ENCODE peak calls at places on chromosomes 12 and 14, in eight cellular contexts. One of them, this sample, is unnamed. For H3K4me1, the result is how much of the 10 kb centered on the place peaks cover.

GRCh38 chr14:92287987-92288386 is 35.0 kb upstream of the SLC24A4 start:
- DNase-seq in stomach: no peak
- DNase-seq in H1: no peak
- DNase-seq in GM12878: no peak
- DNase-seq in suprapubic skin: no peak
- DNase-seq in HepG2: no peak
- DNase-seq in SK-N-SH: no peak
- DNase-seq in transverse colon: peak
- DNase-seq in this sample: peak

GRCh38 chr12:13254311-13254710 is 57.8 kb downstream of the EMP1 start:
- DNase-seq in stomach: no peak
- DNase-seq in H1: no peak
- DNase-seq in GM12878: no peak
- DNase-seq in suprapubic skin: no peak
- DNase-seq in HepG2: no peak
- DNase-seq in SK-N-SH: no peak
- DNase-seq in transverse colon: no peak
- DNase-seq in this sample: no peak

GRCh38 chr12:128047266-128048060 is 219.5 kb upstream of the TMEM132C start:
- DNase-seq in stomach: no peak
- DNase-seq in H1: no peak
- DNase-seq in GM12878: no peak
- DNase-seq in suprapubic skin: peak
- DNase-seq in HepG2: no peak
- DNase-seq in SK-N-SH: no peak
- DNase-seq in transverse colon: no peak
- DNase-seq in this sample: no peak

GRCh38 chr12:116295327-116296263 is 18.1 kb upstream of the MED13L start:
- DNase-seq in stomach: no peak
- DNase-seq in H1: no peak
- DNase-seq in GM12878: no peak
- DNase-seq in suprapubic skin: no peak
- DNase-seq in HepG2: no peak
- DNase-seq in SK-N-SH: no peak
- DNase-seq in transverse colon: no peak
- DNase-seq in this sample: no peak

GRCh38 chr12:106288510-106289195 is 13.9 kb upstream of the TCP11L2 start:
- DNase-seq in stomach: no peak
- DNase-seq in H1: no peak
- DNase-seq in GM12878: no peak
- DNase-seq in suprapubic skin: no peak
- DNase-seq in HepG2: peak
- DNase-seq in SK-N-SH: no peak
- DNase-seq in transverse colon: no peak
- DNase-seq in this sample: no peak

GRCh38 chr12:106913456-106913855 is 42.3 kb upstream of the TMEM263 start:
- DNase-seq in stomach: no peak
- DNase-seq in H1: no peak
- DNase-seq in GM12878: no peak
- DNase-seq in suprapubic skin: no peak
- DNase-seq in HepG2: no peak
- DNase-seq in SK-N-SH: no peak
- DNase-seq in transverse colon: no peak
- DNase-seq in this sample: peak

GRCh38 chr14:88424573-88424972 is 39.1 kb downstream of the SPATA7 start:
- DNase-seq in stomach: no peak
- DNase-seq in H1: no peak
- DNase-seq in GM12878: no peak
- DNase-seq in suprapubic skin: no peak
- DNase-seq in HepG2: no peak
- DNase-seq in SK-N-SH: no peak
- DNase-seq in transverse colon: no peak
- DNase-seq in this sample: no peak

GRCh38 chr12:13177373-13177772 is 19.2 kb upstream of the EMP1 start:
- DNase-seq in stomach: no peak
- DNase-seq in H1: peak
- DNase-seq in GM12878: no peak
- DNase-seq in suprapubic skin: no peak
- DNase-seq in HepG2: no peak
- DNase-seq in SK-N-SH: no peak
- DNase-seq in transverse colon: no peak
- DNase-seq in this sample: no peak

GRCh38 chr12:1496162-1496925 is 98.0 kb downstream of the FBXL14 start:
- DNase-seq in stomach: peak
- DNase-seq in H1: peak
- DNase-seq in GM12878: no peak
- DNase-seq in suprapubic skin: no peak
- DNase-seq in HepG2: no peak
- DNase-seq in SK-N-SH: no peak
- DNase-seq in transverse colon: peak
- DNase-seq in this sample: no peak

GRCh38 chr12:575129-575502 is 88.1 kb downstream of the NINJ2 start:
- DNase-seq in stomach: peak
- DNase-seq in H1: no peak
- DNase-seq in GM12878: no peak
- DNase-seq in suprapubic skin: peak
- DNase-seq in HepG2: no peak
- DNase-seq in SK-N-SH: no peak
- DNase-seq in transverse colon: no peak
- DNase-seq in this sample: no peak

GRCh38 chr12:72511493-72511892 is 239.3 kb downstream of the TRHDE start:
- DNase-seq in stomach: no peak
- DNase-seq in H1: no peak
- DNase-seq in GM12878: no peak
- DNase-seq in suprapubic skin: no peak
- DNase-seq in HepG2: no peak
- DNase-seq in SK-N-SH: no peak
- DNase-seq in transverse colon: no peak
- DNase-seq in this sample: no peak

GRCh38 chr12:132488127-132489077 is 1.5 kb upstream of the FBRSL1 start:
- DNase-seq in stomach: no peak
- DNase-seq in H1: no peak
- DNase-seq in GM12878: no peak
- DNase-seq in suprapubic skin: no peak
- DNase-seq in HepG2: no peak
- DNase-seq in SK-N-SH: no peak
- DNase-seq in transverse colon: peak
- DNase-seq in this sample: peak

GRCh38 chr12:69000540-69001243 is 67.7 kb upstream of the CPM start:
- DNase-seq in stomach: no peak
- DNase-seq in H1: no peak
- DNase-seq in GM12878: no peak
- DNase-seq in suprapubic skin: no peak
- DNase-seq in HepG2: no peak
- DNase-seq in SK-N-SH: no peak
- DNase-seq in transverse colon: no peak
- DNase-seq in this sample: no peak

GRCh38 chr12:68998036-68998435 is 65.1 kb upstream of the CPM start:
- DNase-seq in stomach: no peak
- DNase-seq in H1: no peak
- DNase-seq in GM12878: no peak
- DNase-seq in suprapubic skin: no peak
- DNase-seq in HepG2: no peak
- DNase-seq in SK-N-SH: no peak
- DNase-seq in transverse colon: no peak
- DNase-seq in this sample: no peak

GRCh38 chr12:69002969-69003368 is 70.0 kb upstream of the CPM start:
- DNase-seq in stomach: no peak
- DNase-seq in H1: no peak
- DNase-seq in GM12878: no peak
- DNase-seq in suprapubic skin: no peak
- DNase-seq in HepG2: no peak
- DNase-seq in SK-N-SH: no peak
- DNase-seq in transverse colon: no peak
- DNase-seq in this sample: no peak

GRCh38 chr12:69000069-69000468 is 67.1 kb upstream of the CPM start:
- DNase-seq in stomach: no peak
- DNase-seq in H1: no peak
- DNase-seq in GM12878: no peak
- DNase-seq in suprapubic skin: no peak
- DNase-seq in HepG2: no peak
- DNase-seq in SK-N-SH: no peak
- DNase-seq in transverse colon: no peak
- DNase-seq in this sample: no peak
- TF ChIP-seq POLR2AphosphoS5 in stomach: no peak
- TF ChIP-seq POLR2AphosphoS5 in H1: no peak
- TF ChIP-seq POLR2AphosphoS5 in GM12878: no peak
- TF ChIP-seq POLR2AphosphoS5 in suprapubic skin: no peak
- TF ChIP-seq POLR2AphosphoS5 in HepG2: no peak
- TF ChIP-seq POLR2AphosphoS5 in SK-N-SH: no peak
- TF ChIP-seq POLR2AphosphoS5 in transverse colon: no peak
- TF ChIP-seq POLR2AphosphoS5 in this sample: no peak

GRCh38 chr12:99035776-99036175 is 390.7 kb downstream of the APAF1 start:
- DNase-seq in stomach: no peak
- DNase-seq in H1: no peak
- DNase-seq in GM12878: no peak
- DNase-seq in suprapubic skin: no peak
- DNase-seq in HepG2: no peak
- DNase-seq in SK-N-SH: no peak
- DNase-seq in transverse colon: no peak
- DNase-seq in this sample: no peak

GRCh38 chr12:99043319-99043914 is 398.3 kb downstream of the APAF1 start:
- DNase-seq in stomach: peak
- DNase-seq in H1: peak
- DNase-seq in GM12878: peak
- DNase-seq in suprapubic skin: no peak
- DNase-seq in HepG2: peak
- DNase-seq in SK-N-SH: peak
- DNase-seq in transverse colon: peak
- DNase-seq in this sample: peak

GRCh38 chr12:99045158-99045557 is 400.1 kb downstream of the APAF1 start:
- DNase-seq in stomach: no peak
- DNase-seq in H1: no peak
- DNase-seq in GM12878: no peak
- DNase-seq in suprapubic skin: no peak
- DNase-seq in HepG2: no peak
- DNase-seq in SK-N-SH: no peak
- DNase-seq in transverse colon: no peak
- DNase-seq in this sample: no peak

GRCh38 chr12:99039367-99040120 is 394.5 kb downstream of the APAF1 start:
- DNase-seq in stomach: no peak
- DNase-seq in H1: no peak
- DNase-seq in GM12878: no peak
- DNase-seq in suprapubic skin: no peak
- DNase-seq in HepG2: no peak
- DNase-seq in SK-N-SH: no peak
- DNase-seq in transverse colon: no peak
- DNase-seq in this sample: no peak
- TF ChIP-seq EP300 in stomach: no peak
- TF ChIP-seq EP300 in H1: no peak
- TF ChIP-seq EP300 in GM12878: no peak
- TF ChIP-seq EP300 in suprapubic skin: no peak
- TF ChIP-seq EP300 in HepG2: no peak
- TF ChIP-seq EP300 in SK-N-SH: no peak
- TF ChIP-seq EP300 in transverse colon: no peak
- TF ChIP-seq EP300 in this sample: no peak

GRCh38 chr12:12008232-12008850 is 62.4 kb upstream of the BCL2L14 start:
- DNase-seq in stomach: no peak
- DNase-seq in H1: peak
- DNase-seq in GM12878: no peak
- DNase-seq in suprapubic skin: no peak
- DNase-seq in HepG2: no peak
- DNase-seq in SK-N-SH: no peak
- DNase-seq in transverse colon: peak
- DNase-seq in this sample: peak
- H3K4me1 ChIP-seq in stomach: under half
- H3K4me1 ChIP-seq in H1: under half
- H3K4me1 ChIP-seq in GM12878: half or more
- H3K4me1 ChIP-seq in suprapubic skin: under half
- H3K4me1 ChIP-seq in HepG2: under half
- H3K4me1 ChIP-seq in SK-N-SH: under half
- H3K4me1 ChIP-seq in transverse colon: under half
- H3K4me1 ChIP-seq in this sample: under half

DNA sequence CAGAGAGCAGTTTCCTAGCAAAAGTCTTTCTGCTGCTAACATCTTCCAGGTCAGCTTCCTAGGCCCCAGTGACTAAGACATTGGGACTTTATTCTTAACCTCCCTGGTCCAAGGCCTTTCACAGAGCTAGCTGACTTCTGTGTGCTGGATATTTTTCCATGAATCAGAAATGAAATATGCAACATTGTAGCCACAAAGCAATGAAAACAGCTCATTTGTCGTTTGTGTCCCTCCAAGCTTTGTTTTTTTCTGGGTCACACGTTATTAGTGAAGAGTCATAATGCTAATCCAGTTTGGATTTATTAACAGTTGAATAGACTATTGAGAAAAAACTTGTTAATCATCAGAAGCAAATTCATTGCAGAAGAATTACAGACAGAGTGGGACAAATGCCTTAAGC is 82.4 kb downstream of the ARF6 start:
- DNase-seq in stomach: no peak
- DNase-seq in H1: no peak
- DNase-seq in GM12878: no peak
- DNase-seq in suprapubic skin: no peak
- DNase-seq in HepG2: no peak
- DNase-seq in SK-N-SH: no peak
- DNase-seq in transverse colon: no peak
- DNase-seq in this sample: no peak
- TF ChIP-seq POLR2AphosphoS5 in stomach: no peak
- TF ChIP-seq POLR2AphosphoS5 in H1: no peak
- TF ChIP-seq POLR2AphosphoS5 in GM12878: no peak
- TF ChIP-seq POLR2AphosphoS5 in suprapubic skin: no peak
- TF ChIP-seq POLR2AphosphoS5 in HepG2: no peak
- TF ChIP-seq POLR2AphosphoS5 in SK-N-SH: no peak
- TF ChIP-seq POLR2AphosphoS5 in transverse colon: no peak
- TF ChIP-seq POLR2AphosphoS5 in this sample: no peak

DNA sequence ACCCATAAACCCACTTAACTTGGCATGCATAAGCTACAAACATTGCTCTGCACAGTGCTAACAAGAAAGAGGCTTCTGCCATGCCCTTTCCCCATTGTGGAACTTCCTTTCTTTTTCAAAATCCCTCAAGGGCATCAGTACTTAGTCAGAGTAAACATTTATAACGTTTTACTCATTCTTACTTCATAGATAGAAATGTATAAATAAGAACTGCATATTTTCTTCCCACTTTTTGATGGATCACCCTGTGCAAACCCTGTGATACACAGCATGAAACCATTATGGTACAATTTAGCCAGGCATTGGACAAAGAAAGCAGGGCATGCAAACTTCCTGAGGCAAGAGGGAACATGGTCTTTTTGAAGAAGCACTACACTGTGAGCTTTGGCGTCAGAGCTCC is 113.8 kb upstream of the FOXG1 start:
- DNase-seq in stomach: no peak
- DNase-seq in H1: no peak
- DNase-seq in GM12878: no peak
- DNase-seq in suprapubic skin: no peak
- DNase-seq in HepG2: no peak
- DNase-seq in SK-N-SH: no peak
- DNase-seq in transverse colon: no peak
- DNase-seq in this sample: no peak
- TF ChIP-seq EP300 in stomach: no peak
- TF ChIP-seq EP300 in H1: no peak
- TF ChIP-seq EP300 in GM12878: no peak
- TF ChIP-seq EP300 in suprapubic skin: no peak
- TF ChIP-seq EP300 in HepG2: no peak
- TF ChIP-seq EP300 in SK-N-SH: no peak
- TF ChIP-seq EP300 in transverse colon: no peak
- TF ChIP-seq EP300 in this sample: no peak

GRCh38 chr14:36656769-36657408 is 4.8 kb upstream of the PAX9 start:
- DNase-seq in stomach: no peak
- DNase-seq in H1: peak
- DNase-seq in GM12878: no peak
- DNase-seq in suprapubic skin: no peak
- DNase-seq in HepG2: no peak
- DNase-seq in SK-N-SH: no peak
- DNase-seq in transverse colon: no peak
- DNase-seq in this sample: no peak
- H3K4me1 ChIP-seq in stomach: half or more
- H3K4me1 ChIP-seq in H1: under half
- H3K4me1 ChIP-seq in GM12878: under half
- H3K4me1 ChIP-seq in suprapubic skin: under half
- H3K4me1 ChIP-seq in HepG2: under half
- H3K4me1 ChIP-seq in SK-N-SH: under half
- H3K4me1 ChIP-seq in transverse colon: under half
- H3K4me1 ChIP-seq in this sample: under half

GRCh38 chr14:58239259-58240210 is 5.1 kb upstream of the PSMA3 start:
- DNase-seq in stomach: peak
- DNase-seq in H1: peak
- DNase-seq in GM12878: peak
- DNase-seq in suprapubic skin: peak
- DNase-seq in HepG2: peak
- DNase-seq in SK-N-SH: no peak
- DNase-seq in transverse colon: peak
- DNase-seq in this sample: peak
- TF ChIP-seq POLR2AphosphoS5 in stomach: no peak
- TF ChIP-seq POLR2AphosphoS5 in H1: no peak
- TF ChIP-seq POLR2AphosphoS5 in GM12878: no peak
- TF ChIP-seq POLR2AphosphoS5 in suprapubic skin: no peak
- TF ChIP-seq POLR2AphosphoS5 in HepG2: no peak
- TF ChIP-seq POLR2AphosphoS5 in SK-N-SH: no peak
- TF ChIP-seq POLR2AphosphoS5 in transverse colon: peak
- TF ChIP-seq POLR2AphosphoS5 in this sample: no peak

This sample was measured in upper lobe of left lung.